ENCODE peak calls at places on chromosomes 5 and 9, in five cellular contexts. B is neuronal stem cell, Y is IMR-90, H is trophoblast cell, S is H1. Z is an unnamed sample.

GRCh38 chr5:58793888-58794287 is 211.0 kb downstream of the RAB3C start:
- DNase-seq in B (no peak), S (no peak), Y (no peak), H (no peak), Z (no peak)

GRCh38 chr5:40389591-40389990 is 290.1 kb upstream of the PTGER4 start:
- DNase-seq in H (no peak), B (no peak), S (no peak), Y (peak; percentile 48), Z (no peak)

GRCh38 chr5:64557911-64558310 is 52.1 kb downstream of the RGS7BP start:
- DNase-seq in Y (no peak), B (no peak), H (no peak), S (no peak), Z (no peak)

GRCh38 chr5:87210076-87210475 is 57.6 kb upstream of the RASA1 start:
- DNase-seq in B (no peak), H (no peak), S (no peak), Y (peak; percentile 65), Z (no peak)

GRCh38 chr5:149790276-149790675 is 60.2 kb downstream of the PPARGC1B start:
- DNase-seq in B (no peak), S (no peak), H (no peak), Y (no peak), Z (no peak)

GRCh38 chr5:124979174-124979573 is 232.7 kb upstream of the ZNF608 start:
- DNase-seq in Y (peak; percentile 24), B (no peak), H (peak; percentile 35), S (no peak), Z (peak; percentile 54)

GRCh38 chr9:97072285-97072770 is 33.4 kb upstream of the CTSV start:
- DNase-seq in S (no peak), Y (no peak), H (peak; percentile 73), B (no peak), Z (no peak)

GRCh38 chr9:15276328-15276969 is 30.6 kb downstream of the TTC39B start:
- DNase-seq in Y (no peak), H (no peak), B (no peak), S (no peak), Z (no peak)

GRCh38 chr5:168467755-168468280 is 18.5 kb upstream of the RARS1 start:
- DNase-seq in H (no peak), B (no peak), Y (no peak), S (no peak), Z (no peak)

GRCh38 chr9:137156567-137157375 is 13.1 kb downstream of the LRRC26 start:
- DNase-seq in B (peak; percentile 42), H (peak; percentile 28), S (no peak), Y (peak; percentile 21), Z (peak; percentile 75)

GRCh38 chr5:6282360-6282759 is 96.0 kb downstream of the MED10 start:
- DNase-seq in Y (no peak), S (no peak), B (no peak), H (no peak), Z (no peak)

GRCh38 chr9:98149422-98149821 is 30.4 kb upstream of the TRIM14 start:
- DNase-seq in Y (no peak), H (no peak), S (no peak), B (no peak), Z (no peak)

GRCh38 chr5:157387164-157387563 is 72.8 kb upstream of the NIPAL4 start:
- DNase-seq in S (no peak), B (no peak), Y (no peak), H (no peak), Z (no peak)

GRCh38 chr5:5658226-5658625 is 235.7 kb downstream of the ICE1 start:
- DNase-seq in B (no peak), H (peak; percentile 37), Y (no peak), S (no peak), Z (no peak)

GRCh38 chr5:84384604-84385575 is at the start of gene EDIL3:
- DNase-seq in H (no peak), S (no peak), B (peak; percentile 59), Y (peak; percentile 59), Z (peak; percentile 71)
- H2BK120ac ChIP-seq in H (peak within 1 kb of the TSS; percentile 6), S (peak within 1 kb of the TSS; percentile 84), B (no peak within 1 kb of the TSS), Y (peak within 1 kb of the TSS; percentile 82), Z (no peak within 1 kb of the TSS)

GRCh38 chr9:2014148-2014547 is 999 bp upstream of the SMARCA2 start:
- DNase-seq in B (no peak), Y (no peak), H (no peak), S (no peak), Z (no peak)
- H4K91ac ChIP-seq in B (no peak overlapping the region), Y (no peak overlapping the region), H (no peak overlapping the region), S (no peak overlapping the region), Z (no peak overlapping the region)

DNA sequence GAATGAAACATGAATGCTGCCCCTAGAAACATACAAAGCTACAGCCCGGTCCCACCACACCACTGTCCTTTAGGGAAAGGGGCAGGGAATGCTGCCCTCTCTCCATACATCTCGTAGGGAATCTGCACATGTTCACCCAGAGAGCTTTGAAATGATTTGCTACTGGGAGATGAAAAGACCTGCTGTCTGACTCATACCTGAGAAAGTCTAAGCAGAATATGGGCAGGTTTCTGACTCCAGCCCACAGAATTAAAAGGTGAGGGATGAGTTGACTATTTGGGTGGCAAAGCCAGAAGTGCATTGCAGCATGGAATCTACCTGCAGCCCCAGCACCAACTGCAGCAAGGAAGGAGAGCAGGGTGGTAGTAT is 297.9 kb downstream of the TLE1 start:
- DNase-seq in B (no peak), S (no peak), H (peak; percentile 52), Y (no peak), Z (no peak)
- H2BK120ac ChIP-seq in B (no peak overlapping the region), S (no peak overlapping the region), H (peak overlapping the region; percentile 41), Y (no peak overlapping the region), Z (no peak overlapping the region)

GRCh38 chr9:22237497-22238363 is 208.9 kb upstream of the DMRTA1 start:
- DNase-seq in S (no peak), H (peak; percentile 88), Y (peak; percentile 91), B (no peak), Z (no peak)
- H4K91ac ChIP-seq in S (no peak overlapping the region), H (peak overlapping the region; percentile 92), Y (peak overlapping the region; percentile 83), B (no peak overlapping the region), Z (no peak overlapping the region)

GRCh38 chr5:173321886-173322285 is 6.3 kb downstream of the STC2 start:
- DNase-seq in B (no peak), S (no peak), H (no peak), Y (peak; percentile 40), Z (no peak)
- H2BK120ac ChIP-seq in B (no peak overlapping the region), S (no peak overlapping the region), H (no peak overlapping the region), Y (no peak overlapping the region), Z (no peak overlapping the region)

Z was measured in H9.